ENCODE peak calls at places on chromosomes 5 and 9, in five cellular contexts. Q is H1, P is HCT116, A is K562, W is HepG2. O is an unnamed sample.

GRCh38 chr9:32525506-32525905 is 490 bp downstream of the RIGI start:
- DNase-seq in Q (no peak), P (no peak), A (no peak), W (no peak), O (no peak)

GRCh38 chr9:106962105-106962504 is 99.1 kb downstream of the ZNF462 start:
- DNase-seq in Q (no peak), P (no peak), A (no peak), W (no peak), O (no peak)

GRCh38 chr9:111743275-111743674 is 51.5 kb downstream of the SHOC1 start:
- DNase-seq in Q (no peak), P (peak; percentile 87), A (no peak), W (peak; percentile 6), O (no peak)

GRCh38 chr5:14463629-14464028 is 118.0 kb upstream of the OTULINL start:
- DNase-seq in Q (no peak), P (no peak), A (no peak), W (no peak), O (no peak)

GRCh38 chr5:123035320-123035949 is 1.1 kb downstream of the PPIC start:
- DNase-seq in Q (peak; percentile 66), P (peak; percentile 52), A (peak; percentile 55), W (peak; percentile 6), O (peak; percentile 27)

GRCh38 chr5:109706065-109706464 is 16.3 kb downstream of the MAN2A1 start:
- DNase-seq in Q (no peak), P (no peak), A (no peak), W (no peak), O (no peak)

GRCh38 chr5:112390327-112390726 is 28.8 kb downstream of the EPB41L4A start:
- DNase-seq in Q (no peak), P (no peak), A (no peak), W (peak; percentile 19), O (peak; percentile 82)

GRCh38 chr9:101034222-101034621 is 5.7 kb downstream of the PLPPR1 start:
- DNase-seq in Q (no peak), P (no peak), A (no peak), W (no peak), O (no peak)

GRCh38 chr9:91047529-91047928 is 245.9 kb downstream of the SYK start:
- DNase-seq in Q (no peak), P (no peak), A (no peak), W (no peak), O (no peak)

GRCh38 chr5:125181159-125181558 is 434.7 kb upstream of the ZNF608 start:
- DNase-seq in Q (no peak), P (no peak), A (no peak), W (no peak), O (no peak)

GRCh38 chr5:145553177-145553576 is 282.0 kb downstream of the PRELID2 start:
- DNase-seq in Q (no peak), P (no peak), A (no peak), W (no peak), O (peak; percentile 25)

GRCh38 chr9:99031994-99032393 is 72.9 kb upstream of the TGFBR1 start:
- DNase-seq in Q (no peak), P (no peak), A (no peak), W (no peak), O (no peak)

DNA sequence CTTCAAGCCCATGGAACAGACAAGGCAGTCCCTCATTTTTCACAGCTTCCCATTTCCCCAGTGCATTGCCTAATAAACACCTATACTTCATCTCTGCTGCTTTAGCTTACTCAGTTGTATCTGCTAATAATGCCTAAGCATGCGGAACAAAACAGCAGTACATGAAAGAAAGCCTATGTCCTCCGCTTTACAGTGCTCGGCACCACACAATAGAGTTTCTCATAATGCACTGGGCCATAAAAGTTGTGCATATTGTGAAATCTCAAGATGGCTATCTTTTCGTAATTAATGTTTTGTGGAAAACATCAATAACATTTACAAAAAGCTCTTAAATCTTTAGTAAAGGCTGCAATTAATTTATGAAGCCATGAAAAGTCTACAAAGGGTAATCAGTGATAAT is 69.3 kb downstream of the DENND1A start:
- DNase-seq in Q (no peak), P (no peak), A (no peak), W (no peak), O (no peak)
- TF ChIP-seq JUND in Q (no peak), P (no peak), A (no peak), W (no peak), O (no peak)

GRCh38 chr9:93292664-93293328 is 108.9 kb downstream of the WNK2 start:
- DNase-seq in Q (no peak), P (no peak), A (no peak), W (no peak), O (no peak)
- TF ChIP-seq JUND in Q (no peak), P (no peak), A (no peak), W (no peak), O (no peak)

DNA sequence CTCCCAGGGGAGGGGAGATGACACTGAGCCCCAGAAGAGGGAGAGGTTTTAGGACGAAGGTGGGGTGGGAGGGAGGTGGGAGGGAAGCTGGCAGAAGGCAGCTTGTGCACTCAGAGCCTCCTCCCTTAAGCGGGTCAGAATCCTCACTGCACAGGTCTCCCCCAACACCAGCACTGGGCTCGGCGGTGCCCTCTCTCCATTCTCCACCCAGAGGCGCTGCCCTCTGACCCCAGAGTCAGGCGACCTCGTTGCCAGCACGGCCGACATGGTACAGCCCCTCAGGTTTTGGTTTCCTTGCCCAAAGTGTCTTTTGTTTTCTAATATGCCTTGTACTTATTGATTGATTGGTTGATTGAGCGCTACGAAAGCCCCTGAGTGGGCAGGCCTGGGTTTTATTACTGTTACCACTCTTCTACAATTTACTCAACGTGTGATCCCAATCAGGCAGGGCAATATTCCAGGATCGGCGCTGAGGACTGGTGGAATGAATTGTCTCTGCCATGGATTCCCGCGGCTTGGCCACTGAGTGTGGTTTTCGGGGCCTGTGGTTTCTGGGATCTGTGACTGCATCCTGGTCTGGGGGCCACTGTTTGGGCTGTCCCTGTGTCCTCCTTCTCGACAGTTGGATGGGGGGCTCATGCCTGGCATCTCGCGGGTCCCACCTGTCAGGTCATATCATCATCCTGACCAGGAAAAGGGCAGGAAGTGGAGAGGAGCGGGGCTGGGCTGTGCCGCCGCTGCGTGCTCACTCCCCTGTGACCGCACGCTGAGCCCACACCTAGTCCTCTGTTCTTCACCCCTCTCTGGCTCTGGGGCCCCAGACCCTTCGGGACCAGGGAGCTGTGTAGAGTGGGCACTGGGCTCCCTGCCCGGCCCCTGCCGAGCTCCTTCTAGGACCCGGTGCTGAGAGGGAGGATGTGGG is 9.6 kb upstream of the FCN2 start:
- DNase-seq in Q (no peak), P (no peak), A (no peak), W (no peak), O (no peak)
- TF ChIP-seq JUND in Q (no peak), P (no peak), A (no peak), W (no peak), O (no peak)

GRCh38 chr9:2494571-2494970 is 127.0 kb upstream of the VLDLR start:
- DNase-seq in Q (no peak), P (no peak), A (no peak), W (no peak), O (no peak)
- TF ChIP-seq JUND in Q (peak; percentile 85), P (no peak), A (no peak), W (no peak), O (no peak)

GRCh38 chr5:6759401-6759800 is 46.2 kb downstream of the TENT4A start:
- DNase-seq in Q (no peak), P (no peak), A (peak; percentile 60), W (peak; percentile 66), O (no peak)
- TF ChIP-seq JUND in Q (no peak), P (no peak), A (peak; percentile 56), W (peak; percentile 10), O (no peak)

DNA sequence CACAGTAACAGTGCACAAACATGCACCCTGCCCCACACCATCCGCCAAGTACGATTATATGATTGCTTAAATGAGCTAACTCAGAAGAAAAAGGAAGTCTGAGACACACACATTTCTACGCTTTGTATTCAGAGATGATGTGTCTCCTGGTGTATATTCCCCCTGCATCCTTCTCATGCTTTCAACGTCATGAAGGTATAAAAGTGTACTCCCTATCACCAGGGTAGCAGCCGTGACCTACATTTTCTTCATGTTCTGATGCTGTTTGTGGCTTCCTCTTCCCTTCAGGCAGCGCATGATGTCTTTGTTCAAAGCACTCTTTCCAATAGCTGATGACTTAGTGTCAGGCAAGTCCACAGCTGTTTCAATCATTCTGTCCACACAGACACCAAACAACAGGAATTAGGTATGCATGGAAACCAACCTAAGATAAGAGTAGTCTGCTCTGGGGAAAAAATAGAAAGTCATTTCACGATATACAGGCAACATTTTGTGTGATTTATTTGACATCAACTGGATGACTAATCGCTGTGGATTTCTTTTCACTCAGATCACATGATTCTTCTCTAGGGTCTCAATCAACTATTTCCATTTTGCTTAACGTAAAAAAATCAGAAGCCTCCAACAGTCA is 269.4 kb upstream of the PTGER4 start:
- DNase-seq in Q (no peak), P (no peak), A (no peak), W (no peak), O (no peak)
- TF ChIP-seq JUND in Q (no peak), P (no peak), A (no peak), W (no peak), O (no peak)

GRCh38 chr9:128274245-128274644 is 1.6 kb downstream of the GOLGA2 start:
- DNase-seq in Q (no peak), P (no peak), A (no peak), W (no peak), O (no peak)

GRCh38 chr9:128280084-128280622 is 4.1 kb downstream of the SWI5 start:
- DNase-seq in Q (no peak), P (no peak), A (no peak), W (no peak), O (no peak)

GRCh38 chr9:128276008-128276573 is at the start of gene SWI5:
- DNase-seq in Q (peak; percentile 100), P (peak; percentile 98), A (peak; percentile 100), W (peak; percentile 96), O (peak; percentile 99)

GRCh38 chr9:128275198-128276007 is at the start of gene GOLGA2:
- DNase-seq in Q (no peak), P (peak; percentile 24), A (peak; percentile 99), W (peak; percentile 56), O (peak; percentile 67)

GRCh38 chr9:128276574-128277270 is 646 bp downstream of the SWI5 start:
- DNase-seq in Q (no peak), P (no peak), A (peak; percentile 67), W (no peak), O (no peak)
- TF ChIP-seq JUND in Q (no peak), P (no peak), A (no peak), W (no peak), O (no peak)